ENCODE peak calls at places on chromosomes 7 and 10, in nine cellular contexts. V is A549; M is HT1080; P is activated naive CD8-positive, alpha-beta T cell treated with anti-CD3 and anti-CD28 coated beads for 36 hours; N is GM13976; Z is choroid plexus epithelial cell; H is nucleus accumbens; J is stimulated activated CD4-positive, alpha-beta T cell treated with anti-CD3 and anti-CD28 coated beads, Interleukin-1b, Interleukin-23, amount 100 ng/mL, for 1 hour; L is T-helper 9 cell. A is an unnamed sample.

GRCh38 chr7:155998328-155998691 is 186.0 kb upstream of the SHH start:
- DNase-seq in V (no peak), M (no peak), P (peak), H (no peak), N (no peak), L (no peak), J (peak), Z (no peak), A (no peak)

GRCh38 chr7:87875151-87876039 is 765 bp downstream of the SLC25A40 start:
- DNase-seq in V (no peak), L (no peak), M (no peak), J (no peak), Z (peak), N (no peak), H (no peak), P (peak), A (peak)

GRCh38 chr10:59212399-59212798 is 36.0 kb downstream of the PHYHIPL start:
- DNase-seq in L (no peak), M (no peak), J (no peak), P (no peak), N (no peak), Z (no peak), V (no peak), H (no peak), A (no peak)

GRCh38 chr10:25890995-25891394 is 43.0 kb upstream of the MYO3A start:
- DNase-seq in N (no peak), Z (no peak), J (no peak), P (no peak), L (no peak), M (no peak), H (no peak), V (no peak), A (no peak)

GRCh38 chr7:101527844-101528667 is 101.0 kb downstream of the MYL10 start:
- DNase-seq in N (no peak), H (no peak), L (no peak), P (no peak), Z (no peak), V (no peak), J (no peak), M (no peak), A (no peak)

GRCh38 chr10:112295853-112296830 is 12.9 kb downstream of the TECTB start:
- DNase-seq in N (no peak), J (no peak), L (no peak), V (no peak), Z (peak), M (no peak), P (no peak), H (no peak), A (no peak)

GRCh38 chr7:2042650-2043049 is 190.1 kb downstream of the MAD1L1 start:
- DNase-seq in M (no peak), H (no peak), J (no peak), L (no peak), V (no peak), N (no peak), P (no peak), Z (no peak), A (no peak)

GRCh38 chr7:126727930-126728331 is 524.8 kb downstream of the GRM8 start:
- DNase-seq in L (no peak), N (no peak), M (peak), H (no peak), J (no peak), V (no peak), Z (peak), P (peak), A (peak)

GRCh38 chr10:133565441-133566294 is at the start of gene SYCE1:
- DNase-seq in J (no peak), L (no peak), Z (peak), M (peak), P (peak), V (no peak), N (no peak), H (no peak), A (no peak)

GRCh38 chr10:66591865-66592264 is 334.0 kb upstream of the LRRTM3 start:
- DNase-seq in Z (peak), M (peak), J (no peak), H (no peak), P (no peak), V (no peak), L (no peak), N (no peak), A (no peak)

GRCh38 chr10:97319671-97320479 is 804 bp downstream of the FRAT1 start:
- DNase-seq in M (no peak), N (peak), Z (peak), L (peak), J (peak), V (no peak), H (peak), P (peak), A (no peak)

GRCh38 chr7:77783540-77783939 is 14.7 kb downstream of the TMEM60 start:
- DNase-seq in J (no peak), M (no peak), N (no peak), L (no peak), Z (no peak), V (no peak), H (no peak), P (no peak), A (no peak)

GRCh38 chr10:48455392-48456151 is 149.1 kb downstream of the MAPK8 start:
- DNase-seq in P (no peak), Z (no peak), L (no peak), M (no peak), V (no peak), H (no peak), J (no peak), N (no peak), A (no peak)

GRCh38 chr7:45696476-45696875 is 122.3 kb downstream of the ADCY1 start:
- DNase-seq in J (no peak), H (no peak), L (no peak), P (no peak), M (no peak), V (no peak), Z (no peak), N (no peak), A (no peak)

GRCh38 chr10:118911361-118911760 is 118.2 kb upstream of the NANOS1 start:
- DNase-seq in N (no peak), J (no peak), P (no peak), L (no peak), Z (peak), V (peak), M (no peak), H (no peak), A (peak)

GRCh38 chr7:127114739-127115265 is 137.9 kb downstream of the GRM8 start:
- DNase-seq in N (no peak), J (no peak), M (peak), L (no peak), H (no peak), Z (no peak), V (no peak), P (no peak), A (no peak)

GRCh38 chr7:67625257-67625713 is 628.7 kb downstream of the TYW1 start:
- DNase-seq in N (peak), L (peak), P (peak), Z (peak), J (no peak), H (no peak), V (peak), M (peak), A (peak)

GRCh38 chr7:43215061-43215460 is 102.6 kb downstream of the HECW1 start:
- DNase-seq in H (no peak), L (no peak), V (no peak), Z (no peak), M (no peak), P (no peak), N (no peak), J (no peak), A (no peak)

GRCh38 chr10:62805139-62806092 is 896 bp downstream of the ADO start:
- DNase-seq in N (peak), H (no peak), M (peak), V (peak), L (no peak), J (no peak), P (peak), Z (peak), A (peak)

GRCh38 chr10:8568401-8568800 is 513.9 kb downstream of the GATA3 start:
- DNase-seq in M (no peak), L (no peak), V (no peak), H (no peak), P (no peak), Z (no peak), N (no peak), J (no peak), A (no peak)

GRCh38 chr10:125121003-125121402 is 39.4 kb downstream of the CTBP2 start:
- DNase-seq in J (no peak), P (no peak), N (no peak), M (no peak), Z (no peak), H (no peak), L (no peak), V (no peak), A (no peak)

GRCh38 chr10:121137533-121137932 is 286.4 kb downstream of the WDR11 start:
- DNase-seq in J (no peak), Z (no peak), V (no peak), L (no peak), N (no peak), M (no peak), H (no peak), P (no peak), A (no peak)

GRCh38 chr10:69957516-69958231 is 95.0 kb upstream of the MACROH2A2 start:
- DNase-seq in V (no peak), M (no peak), P (no peak), J (no peak), L (no peak), H (no peak), N (peak), Z (no peak), A (no peak)

GRCh38 chr7:25619963-25620799 is 391.9 kb upstream of the NPVF start:
- DNase-seq in P (peak), M (no peak), L (no peak), Z (peak), J (no peak), N (no peak), V (no peak), H (no peak), A (no peak)

GRCh38 chr7:73560035-73560835 is 2.7 kb upstream of the BCL7B start:
- DNase-seq in J (no peak), Z (peak), L (no peak), P (peak), V (peak), M (peak), H (no peak), N (peak), A (peak)

GRCh38 chr7:33590902-33591301 is 314.4 kb upstream of the BMPER start:
- DNase-seq in M (peak), V (no peak), J (no peak), L (no peak), Z (peak), H (no peak), N (no peak), P (no peak), A (peak)

GRCh38 chr7:157044151-157044687 is 33.8 kb upstream of the MNX1 start:
- DNase-seq in H (no peak), V (no peak), P (no peak), L (no peak), Z (peak), J (no peak), M (peak), N (no peak), A (no peak)

GRCh38 chr10:32329061-32329460 is 17.9 kb downstream of the EPC1 start:
- DNase-seq in M (no peak), Z (no peak), N (no peak), V (no peak), P (no peak), H (no peak), J (no peak), L (no peak), A (no peak)

GRCh38 chr7:80294321-80294720 is 159.7 kb downstream of the GNAI1 start:
- DNase-seq in P (no peak), M (no peak), H (no peak), V (no peak), N (no peak), Z (peak), L (no peak), J (no peak), A (no peak)